ENCODE peak calls at places on chromosomes 2 and 18, in eight cellular contexts. U is adrenal gland, B is uterus, H is neural progenitor cell, V is aorta, O is cardiac muscle cell, G is ovary, L is A549. K is an unnamed sample.

GRCh38 chr2:183172220-183172887 is 48.1 kb downstream of the NUP35 start:
- DNase-seq in G (no peak), O (no peak), B (no peak), L (peak; percentile 22), H (peak; percentile 26), V (no peak), U (no peak), K (no peak)

GRCh38 chr2:67242456-67242855 is 154.7 kb upstream of the ETAA1 start:
- DNase-seq in H (no peak), G (no peak), O (no peak), B (no peak), L (no peak), V (no peak), U (no peak), K (no peak)

GRCh38 chr2:111679202-111679601 is 204.8 kb downstream of the ANAPC1 start:
- DNase-seq in V (no peak), U (no peak), G (no peak), L (no peak), H (no peak), O (peak; percentile 24), B (no peak), K (no peak)

GRCh38 chr2:1286929-1287328 is 126.3 kb upstream of the TPO start:
- DNase-seq in L (no peak), U (no peak), O (no peak), V (no peak), G (no peak), H (no peak), B (no peak), K (no peak)

GRCh38 chr2:209666296-209666695 is 105.3 kb upstream of the UNC80 start:
- DNase-seq in U (no peak), O (no peak), G (no peak), L (no peak), V (no peak), B (no peak), H (no peak), K (no peak)

GRCh38 chr2:148999451-148999891 is 39.0 kb upstream of the LYPD6B start:
- DNase-seq in O (no peak), U (no peak), V (no peak), L (no peak), H (peak; percentile 28), B (no peak), G (no peak), K (no peak)

GRCh38 chr2:40004336-40004735 is 225.3 kb upstream of the THUMPD2 start:
- DNase-seq in V (no peak), O (peak; percentile 13), H (no peak), B (no peak), G (no peak), L (no peak), U (no peak), K (no peak)

GRCh38 chr2:124485659-124486058 is 460.6 kb downstream of the CNTNAP5 start:
- DNase-seq in O (no peak), U (no peak), B (no peak), L (no peak), H (no peak), G (no peak), V (no peak), K (no peak)

GRCh38 chr2:69997296-69998184 is 36.1 kb upstream of the ASPRV1 start:
- DNase-seq in U (peak; percentile 63), G (no peak), H (no peak), V (peak; percentile 59), B (no peak), L (peak; percentile 68), O (no peak), K (no peak)

GRCh38 chr2:234998404-234999211 is 46.8 kb downstream of the SH3BP4 start:
- DNase-seq in O (no peak), U (no peak), B (no peak), V (no peak), L (no peak), H (peak; percentile 69), G (no peak), K (no peak)

GRCh38 chr2:20745924-20746555 is 76.9 kb downstream of the LDAH start:
- DNase-seq in U (no peak), H (no peak), B (no peak), L (peak; percentile 57), V (no peak), O (no peak), G (no peak), K (no peak)

GRCh38 chr2:7880126-7880525 is 801.7 kb upstream of the ID2 start:
- DNase-seq in U (no peak), V (no peak), O (no peak), B (no peak), H (no peak), L (no peak), G (no peak), K (no peak)

GRCh38 chr18:57727952-57728807 is 74.9 kb downstream of the ATP8B1 start:
- DNase-seq in U (no peak), L (no peak), G (no peak), O (peak; percentile 29), H (peak; percentile 20), B (no peak), V (no peak), K (no peak)

GRCh38 chr2:158970522-158970855 is 2.0 kb downstream of the TANC1 start:
- DNase-seq in B (peak; percentile 22), G (no peak), O (no peak), L (no peak), U (no peak), V (no peak), H (no peak), K (no peak)

GRCh38 chr2:207260947-207261346 is 95.2 kb upstream of the KLF7 start:
- DNase-seq in V (no peak), L (no peak), B (no peak), O (no peak), U (no peak), G (no peak), H (no peak), K (no peak)

GRCh38 chr18:38493991-38494559 is 928.5 kb upstream of the CELF4 start:
- DNase-seq in H (no peak), L (no peak), B (no peak), O (no peak), U (no peak), V (no peak), G (no peak), K (no peak)
- H3K27ac ChIP-seq in H (no peak overlapping the region), L (no peak overlapping the region), B (no peak overlapping the region), O (no peak overlapping the region), U (no peak overlapping the region), V (no peak overlapping the region), G (no peak overlapping the region), K (no peak overlapping the region)

DNA sequence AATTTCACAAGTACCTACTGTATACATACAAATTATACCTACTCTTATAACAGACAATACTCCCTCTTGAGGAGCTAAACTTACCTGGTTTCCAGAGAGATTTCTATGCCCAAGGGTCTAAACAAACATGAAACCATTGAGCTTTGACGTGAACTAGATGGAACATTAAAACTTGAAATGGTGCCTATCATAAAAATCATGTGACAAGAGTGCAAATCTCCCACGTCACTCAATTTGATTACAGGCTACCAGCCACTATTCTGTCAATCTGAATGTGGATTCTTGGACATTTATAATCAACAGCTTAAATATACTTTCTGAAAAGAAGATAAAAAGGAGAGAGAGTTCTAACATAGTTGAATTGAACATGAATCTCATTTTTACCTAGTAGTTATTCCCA is 297.1 kb upstream of the SESTD1 start:
- DNase-seq in B (no peak), U (no peak), O (no peak), H (no peak), V (no peak), G (no peak), L (no peak), K (no peak)
- H3K4me3 ChIP-seq in B (no peak overlapping the region), U (no peak overlapping the region), O (no peak overlapping the region), H (no peak overlapping the region), V (no peak overlapping the region), G (no peak overlapping the region), L (no peak overlapping the region), K (peak overlapping the region; percentile 27)

GRCh38 chr2:240214790-240215675 is 74.6 kb upstream of the OTOS start:
- DNase-seq in G (peak; percentile 27), O (no peak), B (no peak), V (peak; percentile 62), L (no peak), U (peak; percentile 14), H (no peak), K (no peak)
- H3K27ac ChIP-seq in G (no peak overlapping the region), O (no peak overlapping the region), B (no peak overlapping the region), V (no peak overlapping the region), L (no peak overlapping the region), U (no peak overlapping the region), H (no peak overlapping the region), K (no peak overlapping the region)

DNA sequence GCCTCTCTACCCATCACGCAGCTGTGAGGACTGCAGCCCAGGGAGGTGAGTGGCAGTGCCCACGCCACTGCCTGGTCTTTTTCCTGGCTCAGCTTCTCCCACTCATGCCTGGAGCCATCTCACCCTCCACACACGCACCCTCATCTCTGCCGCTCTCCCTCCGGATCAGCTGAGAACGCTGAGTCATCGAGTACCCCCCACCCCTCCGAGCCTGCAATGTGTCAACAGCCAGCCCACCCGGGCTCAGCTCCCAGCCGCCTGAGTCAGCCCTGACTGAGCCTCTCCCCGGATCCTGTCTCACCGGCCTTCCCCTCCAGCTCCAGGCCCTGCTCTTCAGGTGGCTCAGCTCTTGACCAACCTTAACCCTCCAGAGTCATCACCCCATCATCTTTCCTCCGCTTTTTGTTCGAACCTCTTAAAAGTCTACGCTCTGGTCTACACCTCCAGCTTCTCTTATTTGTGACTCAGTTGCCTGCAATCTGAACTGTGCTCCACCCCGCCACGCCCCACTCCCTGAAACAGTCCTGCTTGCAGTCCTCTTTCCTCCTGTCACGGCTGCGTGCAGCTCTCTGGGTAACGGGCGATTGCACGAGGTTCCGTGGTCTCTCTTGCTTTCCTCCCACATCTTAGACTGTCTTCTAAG is 94.4 kb upstream of the ASAP2 start:
- DNase-seq in H (no peak), L (peak; percentile 65), V (peak; percentile 92), O (peak; percentile 88), B (peak; percentile 89), U (peak; percentile 70), G (peak; percentile 83), K (peak; percentile 70)
- H3K4me3 ChIP-seq in H (no peak overlapping the region), L (no peak overlapping the region), V (no peak overlapping the region), O (no peak overlapping the region), B (no peak overlapping the region), U (no peak overlapping the region), G (no peak overlapping the region), K (no peak overlapping the region)

DNA sequence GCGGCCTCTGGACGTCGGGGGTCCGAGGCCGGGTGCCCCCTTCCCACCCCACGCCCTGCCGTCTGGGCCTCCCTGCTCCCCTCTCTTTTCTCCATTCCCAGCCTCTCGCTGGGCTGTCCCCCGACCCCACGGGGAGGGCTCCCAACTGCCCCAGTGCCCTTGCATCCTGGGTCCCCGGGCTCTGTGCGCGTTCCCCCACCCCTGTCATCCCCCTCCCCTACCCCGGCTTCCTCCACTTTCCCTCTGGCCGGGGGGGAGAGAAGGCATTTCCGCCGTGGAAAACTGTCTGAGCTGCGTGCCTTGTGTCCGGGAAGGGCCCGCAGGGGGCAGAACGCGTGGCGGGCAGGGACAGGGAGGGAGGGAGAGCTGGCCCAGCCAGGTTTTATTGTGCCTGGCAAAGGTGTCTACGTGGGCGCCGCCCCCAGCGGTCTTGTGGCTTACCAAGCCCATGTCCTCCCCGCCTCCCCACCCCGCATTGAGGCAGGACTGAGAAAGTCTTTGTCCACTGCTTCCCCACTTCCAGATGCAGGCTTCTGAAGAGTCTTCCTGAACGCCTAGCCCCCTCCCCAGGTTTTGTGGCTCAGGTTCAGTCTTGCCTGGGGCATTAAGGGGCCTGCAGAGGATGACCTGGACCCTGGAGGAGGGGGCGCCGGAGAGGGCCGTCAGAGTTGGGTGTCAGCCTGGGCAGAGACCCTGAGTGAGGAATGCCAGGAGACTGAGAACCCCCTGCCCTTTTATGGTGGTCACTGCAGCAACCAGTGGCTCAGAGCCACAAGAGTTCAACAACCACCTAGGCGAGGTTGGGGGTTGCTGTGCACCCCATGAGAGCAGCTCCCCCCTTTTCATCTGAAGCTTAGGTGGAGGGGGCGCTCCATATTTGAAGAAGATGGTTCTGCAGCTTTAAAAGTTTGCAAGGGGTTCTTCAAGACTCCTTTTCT is 1.3 kb downstream of the ITM2C start:
- DNase-seq in G (peak; percentile 62), H (peak; percentile 64), B (peak; percentile 36), U (no peak), L (no peak), O (peak; percentile 52), V (peak; percentile 77), K (no peak)
- H3K27ac ChIP-seq in G (no peak overlapping the region), H (no peak overlapping the region), B (peak overlapping the region; percentile 41), U (peak overlapping the region; percentile 18), L (no peak overlapping the region), O (peak overlapping the region; percentile 92), V (no peak overlapping the region), K (peak overlapping the region; percentile 29)

K was measured in right atrium auricular region.